ENCODE peak calls at places on chromosome 3, in four cellular contexts. One of them, this sample, is unnamed.

GRCh38 chr3:139491027-139491700 is 14.8 kb upstream of the RBP2 start:
- DNase-seq in tibial nerve: no peak
- DNase-seq in AG04450: no peak
- DNase-seq in left lung: peak; percentile 39
- DNase-seq in this sample: no peak

GRCh38 chr3:16390581-16390980 is 122.9 kb downstream of the RFTN1 start:
- DNase-seq in AG04450: no peak
- DNase-seq in tibial nerve: no peak
- DNase-seq in left lung: no peak
- DNase-seq in this sample: no peak

GRCh38 chr3:23263796-23264195 is 60.7 kb downstream of the UBE2E2 start:
- DNase-seq in AG04450: no peak
- DNase-seq in tibial nerve: no peak
- DNase-seq in left lung: no peak
- DNase-seq in this sample: no peak

GRCh38 chr3:33807190-33807589 is 8.8 kb downstream of the PDCD6IP start:
- DNase-seq in AG04450: no peak
- DNase-seq in left lung: no peak
- DNase-seq in tibial nerve: no peak
- DNase-seq in this sample: no peak

GRCh38 chr3:126524429-126524988 is 554 bp downstream of the CHST13 start:
- DNase-seq in tibial nerve: no peak
- DNase-seq in left lung: peak; percentile 42
- DNase-seq in AG04450: no peak
- DNase-seq in this sample: peak; percentile 88

GRCh38 chr3:149657796-149658443 is at the start of gene WWTR1:
- DNase-seq in AG04450: peak; percentile 92
- DNase-seq in left lung: peak; percentile 95
- DNase-seq in tibial nerve: peak; percentile 92
- DNase-seq in this sample: peak; percentile 98

GRCh38 chr3:170997966-170998913 is 28.3 kb downstream of the SLC2A2 start:
- DNase-seq in tibial nerve: no peak
- DNase-seq in AG04450: no peak
- DNase-seq in left lung: no peak
- DNase-seq in this sample: no peak

GRCh38 chr3:73745429-73746247 is 120.9 kb upstream of the PDZRN3 start:
- DNase-seq in tibial nerve: no peak
- DNase-seq in left lung: no peak
- DNase-seq in AG04450: no peak
- DNase-seq in this sample: no peak

GRCh38 chr3:13414040-13414729 is 5.9 kb downstream of the NUP210 start:
- DNase-seq in left lung: peak; percentile 79
- DNase-seq in tibial nerve: no peak
- DNase-seq in AG04450: no peak
- DNase-seq in this sample: peak; percentile 54

GRCh38 chr3:135929670-135930069 is 35.9 kb upstream of the PPP2R3A start:
- DNase-seq in left lung: peak; percentile 34
- DNase-seq in tibial nerve: peak; percentile 30
- DNase-seq in AG04450: no peak
- DNase-seq in this sample: no peak

GRCh38 chr3:20406621-20407020 is 220.6 kb upstream of the SGO1 start:
- DNase-seq in AG04450: no peak
- DNase-seq in tibial nerve: no peak
- DNase-seq in left lung: no peak
- DNase-seq in this sample: no peak

GRCh38 chr3:69244036-69244435 is 121.6 kb upstream of the LMOD3 start:
- DNase-seq in AG04450: no peak
- DNase-seq in left lung: no peak
- DNase-seq in tibial nerve: no peak
- DNase-seq in this sample: no peak

GRCh38 chr3:69240651-69241578 is 118.5 kb upstream of the LMOD3 start:
- DNase-seq in left lung: peak; percentile 47
- DNase-seq in AG04450: no peak
- DNase-seq in tibial nerve: no peak
- DNase-seq in this sample: no peak

GRCh38 chr3:69236808-69237707 is 114.7 kb upstream of the LMOD3 start:
- DNase-seq in left lung: no peak
- DNase-seq in tibial nerve: no peak
- DNase-seq in AG04450: no peak
- DNase-seq in this sample: no peak

GRCh38 chr3:69239063-69239462 is 116.7 kb upstream of the LMOD3 start:
- DNase-seq in AG04450: no peak
- DNase-seq in tibial nerve: no peak
- DNase-seq in left lung: no peak
- DNase-seq in this sample: no peak

GRCh38 chr3:69241769-69242168 is 119.4 kb upstream of the LMOD3 start:
- DNase-seq in AG04450: no peak
- DNase-seq in left lung: no peak
- DNase-seq in tibial nerve: no peak
- DNase-seq in this sample: no peak
- TF ChIP-seq CTCF in AG04450: no peak
- TF ChIP-seq CTCF in left lung: no peak
- TF ChIP-seq CTCF in tibial nerve: no peak
- TF ChIP-seq CTCF in this sample: no peak

DNA sequence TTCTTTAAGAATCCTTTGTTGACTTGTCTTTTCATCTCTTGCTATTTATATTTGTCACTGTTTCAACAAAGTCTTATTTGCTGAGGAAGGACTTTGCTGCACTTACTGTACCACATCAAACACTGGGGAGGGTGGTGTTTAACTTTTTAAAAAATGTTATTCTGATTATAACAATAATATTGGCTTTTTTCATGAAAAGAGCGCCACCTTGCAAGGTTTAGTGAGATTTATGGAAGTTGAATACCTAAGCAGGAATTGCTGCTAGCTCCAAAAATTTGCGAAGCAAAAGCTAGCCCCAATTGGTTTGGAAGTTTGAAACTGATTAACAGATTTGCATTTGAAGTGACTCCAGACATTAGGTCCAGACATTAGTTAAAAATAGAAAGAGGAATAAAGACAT is 6.7 kb downstream of the ZIC1 start:
- DNase-seq in left lung: no peak
- DNase-seq in AG04450: no peak
- DNase-seq in tibial nerve: no peak
- DNase-seq in this sample: no peak
- TF ChIP-seq CTCF in left lung: no peak
- TF ChIP-seq CTCF in AG04450: peak; percentile 20
- TF ChIP-seq CTCF in tibial nerve: no peak
- TF ChIP-seq CTCF in this sample: peak; percentile 53

DNA sequence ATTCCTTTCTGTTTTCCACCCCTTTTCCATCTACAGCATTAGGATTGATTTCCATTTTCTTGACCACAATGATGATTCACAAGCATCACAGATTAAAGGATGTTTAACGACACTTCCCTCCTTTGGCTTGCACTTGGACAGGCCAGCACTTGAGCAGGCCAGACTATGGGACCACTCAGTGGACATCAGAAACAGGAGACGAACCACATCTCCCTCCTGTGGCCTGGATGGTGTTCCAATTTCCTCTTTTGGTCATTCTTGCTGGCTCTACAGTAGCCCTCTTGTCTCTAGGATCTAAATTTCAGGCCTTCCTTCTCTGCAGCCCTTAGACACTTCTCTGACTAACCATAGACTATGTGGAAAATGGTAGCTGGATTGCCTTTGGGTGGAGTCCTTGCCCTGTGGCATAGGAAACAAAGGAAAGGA is 78.8 kb upstream of the BOC start:
- DNase-seq in tibial nerve: no peak
- DNase-seq in left lung: peak; percentile 39
- DNase-seq in AG04450: no peak
- DNase-seq in this sample: no peak
- TF ChIP-seq CTCF in tibial nerve: no peak
- TF ChIP-seq CTCF in left lung: no peak
- TF ChIP-seq CTCF in AG04450: no peak
- TF ChIP-seq CTCF in this sample: no peak

DNA sequence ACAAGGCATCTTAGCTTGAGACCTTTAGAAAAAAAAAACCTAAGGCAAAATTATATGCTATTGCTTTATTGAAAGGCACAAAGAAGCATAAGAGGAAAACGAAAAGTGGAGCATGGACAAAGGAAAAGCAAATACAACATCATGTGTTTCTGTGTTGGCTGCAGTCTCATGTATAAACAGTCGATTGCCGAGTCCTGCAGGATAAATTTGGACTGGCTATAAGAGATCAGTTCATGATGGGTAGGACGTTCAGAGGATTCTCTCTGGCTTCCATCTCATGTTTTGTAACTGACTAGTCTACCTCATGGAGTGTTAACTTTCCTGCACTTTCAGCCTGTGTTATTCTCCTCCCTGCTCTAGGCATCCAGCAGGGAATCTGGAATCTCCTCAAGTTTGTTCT is 21.9 kb upstream of the CCDC50 start:
- DNase-seq in AG04450: no peak
- DNase-seq in left lung: no peak
- DNase-seq in tibial nerve: no peak
- DNase-seq in this sample: no peak
- TF ChIP-seq CTCF in AG04450: no peak
- TF ChIP-seq CTCF in left lung: no peak
- TF ChIP-seq CTCF in tibial nerve: no peak
- TF ChIP-seq CTCF in this sample: no peak

DNA sequence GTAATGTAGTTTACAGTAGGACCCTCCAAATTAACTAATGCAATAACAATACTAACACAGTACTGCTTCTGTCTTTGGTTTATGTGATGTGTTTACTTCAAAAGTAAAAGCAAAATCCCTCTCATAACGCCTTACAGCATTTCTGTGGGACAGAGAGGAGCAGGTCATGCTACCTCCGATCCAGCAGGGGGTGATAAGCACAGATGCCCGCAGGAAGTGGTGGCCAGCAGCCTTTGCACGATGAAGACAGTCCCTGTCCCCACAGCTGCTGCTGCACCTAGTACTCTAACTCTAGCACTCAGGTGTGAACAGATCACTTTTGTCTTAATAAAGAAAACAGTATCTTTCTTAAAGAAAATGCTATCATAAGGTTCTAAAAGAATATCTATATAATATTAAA is 38.3 kb downstream of the ANO10 start:
- DNase-seq in tibial nerve: no peak
- DNase-seq in AG04450: no peak
- DNase-seq in left lung: no peak
- DNase-seq in this sample: no peak
- TF ChIP-seq CTCF in tibial nerve: no peak
- TF ChIP-seq CTCF in AG04450: peak; percentile 14
- TF ChIP-seq CTCF in left lung: no peak
- TF ChIP-seq CTCF in this sample: peak; percentile 37

DNA sequence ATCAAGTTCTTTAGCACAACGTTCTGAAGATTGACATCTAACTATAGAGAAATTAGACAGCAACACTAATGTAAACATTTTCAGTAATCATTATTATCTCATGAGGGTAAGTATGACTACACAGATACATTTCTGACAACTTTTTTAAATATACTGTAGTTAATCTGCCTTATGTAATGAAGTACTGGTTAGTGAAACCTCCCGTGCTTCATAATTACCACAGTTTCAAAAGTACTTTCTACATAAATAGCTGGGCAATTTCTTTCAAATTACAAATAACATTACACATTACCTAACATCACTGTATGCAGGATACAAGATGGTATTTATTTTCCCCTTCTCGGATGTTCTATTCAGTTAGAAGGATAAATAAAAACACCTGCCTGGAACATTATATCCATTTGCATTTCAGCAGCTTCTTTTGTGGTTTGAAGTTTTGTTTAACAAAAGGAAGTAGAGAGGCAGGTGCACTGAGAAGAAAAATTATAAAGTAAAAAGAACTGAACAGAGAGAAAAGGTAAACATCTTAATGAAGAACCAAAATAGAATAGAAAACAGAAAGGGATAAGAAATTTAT is 1241.5 kb upstream of the GBE1 start:
- DNase-seq in AG04450: no peak
- DNase-seq in left lung: no peak
- DNase-seq in tibial nerve: no peak
- DNase-seq in this sample: no peak
- TF ChIP-seq CTCF in AG04450: no peak
- TF ChIP-seq CTCF in left lung: no peak
- TF ChIP-seq CTCF in tibial nerve: no peak
- TF ChIP-seq CTCF in this sample: no peak

DNA sequence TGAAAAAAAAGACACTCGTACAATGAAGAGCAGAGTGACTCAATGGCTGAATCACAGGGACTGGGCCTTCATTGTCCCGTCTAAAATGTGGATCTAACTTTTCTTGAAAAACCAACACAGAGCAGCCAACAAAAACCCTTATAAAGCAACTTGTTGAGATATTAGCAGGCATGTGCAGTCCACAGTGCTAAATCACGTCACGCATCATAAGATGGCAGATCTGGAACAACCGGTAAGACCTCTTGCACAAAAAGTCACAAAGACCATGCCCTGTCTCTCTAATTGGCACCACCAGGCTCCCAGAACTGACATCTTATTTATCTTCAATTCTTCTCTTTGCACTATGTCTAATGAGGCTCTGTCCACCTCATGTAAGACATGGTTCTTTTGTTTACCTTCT is 177.0 kb downstream of the MAGI1 start:
- DNase-seq in AG04450: no peak
- DNase-seq in tibial nerve: no peak
- DNase-seq in left lung: no peak
- DNase-seq in this sample: no peak
- TF ChIP-seq CTCF in AG04450: no peak
- TF ChIP-seq CTCF in tibial nerve: no peak
- TF ChIP-seq CTCF in left lung: no peak
- TF ChIP-seq CTCF in this sample: no peak

GRCh38 chr3:119463171-119464169 is at the start of gene TMEM39A:
- DNase-seq in tibial nerve: peak; percentile 100
- DNase-seq in left lung: peak; percentile 99
- DNase-seq in AG04450: peak; percentile 96
- DNase-seq in this sample: peak; percentile 99
- TF ChIP-seq CTCF in tibial nerve: no peak
- TF ChIP-seq CTCF in left lung: no peak
- TF ChIP-seq CTCF in AG04450: no peak
- TF ChIP-seq CTCF in this sample: peak; percentile 20

DNA sequence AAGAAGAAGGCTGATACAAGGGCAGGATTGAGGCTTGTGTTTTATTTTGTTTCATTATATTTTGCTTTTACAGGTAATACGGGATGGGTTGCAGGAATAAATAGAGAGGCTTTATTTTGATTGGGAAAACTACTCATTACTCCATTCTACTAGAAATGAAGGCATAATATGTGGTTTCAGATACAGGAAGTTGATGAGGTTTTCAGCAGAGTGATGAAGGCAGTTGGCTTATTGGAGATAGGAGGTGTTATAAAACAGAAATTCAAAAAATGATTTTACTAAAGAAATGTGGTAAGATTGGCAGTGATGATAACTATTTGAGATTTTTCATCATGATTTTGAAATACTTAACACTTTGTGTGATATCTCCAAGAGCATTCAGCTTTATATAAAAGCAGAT is 1445.8 kb upstream of the CADM2 start:
- DNase-seq in tibial nerve: no peak
- DNase-seq in left lung: no peak
- DNase-seq in AG04450: no peak
- DNase-seq in this sample: no peak
- TF ChIP-seq CTCF in tibial nerve: no peak
- TF ChIP-seq CTCF in left lung: no peak
- TF ChIP-seq CTCF in AG04450: no peak
- TF ChIP-seq CTCF in this sample: no peak

This sample was measured in chondrocyte.